ENCODE peak calls at places on chromosomes 5 and 9, in six cellular contexts. W is PC-3, H is neural progenitor cell, V is GM23338, C is MM.1S, I is HCT116. Z is an unnamed sample.

GRCh38 chr9:136354592-136355085 is 8.9 kb downstream of the DNLZ start:
- DNase-seq in W (peak), H (no peak), V (no peak), C (no peak), I (no peak), Z (peak)

GRCh38 chr9:2220036-2220435 is 204.9 kb downstream of the SMARCA2 start:
- DNase-seq in W (peak), H (no peak), V (no peak), C (no peak), I (no peak), Z (no peak)

GRCh38 chr5:86631165-86631564 is 13.4 kb downstream of the COX7C start:
- DNase-seq in W (no peak), H (no peak), V (no peak), C (no peak), I (no peak), Z (no peak)

GRCh38 chr5:97918614-97919013 is 735.6 kb upstream of the RIOK2 start:
- DNase-seq in W (no peak), H (no peak), V (no peak), C (no peak), I (no peak), Z (no peak)

GRCh38 chr9:19231126-19232035 is 888 bp downstream of the DENND4C start:
- DNase-seq in W (peak), H (peak), V (peak), C (peak), I (no peak), Z (peak)

GRCh38 chr5:81247441-81247972 is 14.4 kb downstream of the CKMT2 start:
- DNase-seq in W (peak), H (peak), V (no peak), C (no peak), I (peak), Z (no peak)

GRCh38 chr5:66742083-66742895 is 146.1 kb downstream of the MAST4 start:
- DNase-seq in W (no peak), H (peak), V (peak), C (no peak), I (peak), Z (no peak)

GRCh38 chr5:95759634-95760033 is 28.5 kb downstream of the RHOBTB3 start:
- DNase-seq in W (peak), H (no peak), V (no peak), C (no peak), I (no peak), Z (peak)

GRCh38 chr5:41418220-41419031 is 92.0 kb downstream of the PLCXD3 start:
- DNase-seq in W (peak), H (peak), V (peak), C (no peak), I (no peak), Z (no peak)

GRCh38 chr5:112316731-112317130 is 102.3 kb downstream of the EPB41L4A start:
- DNase-seq in W (no peak), H (no peak), V (no peak), C (no peak), I (no peak), Z (no peak)

GRCh38 chr9:32487981-32488380 is 38.0 kb downstream of the RIGI start:
- DNase-seq in W (no peak), H (no peak), V (no peak), C (no peak), I (no peak), Z (no peak)

GRCh38 chr9:87556039-87556438 is 58.4 kb downstream of the DAPK1 start:
- DNase-seq in W (no peak), H (no peak), V (no peak), C (peak), I (no peak), Z (no peak)

GRCh38 chr5:73122875-73123810 is 2.8 kb downstream of the TMEM171 start:
- DNase-seq in W (peak), H (peak), V (peak), C (no peak), I (no peak), Z (no peak)

GRCh38 chr5:144103611-144104010 is 66.8 kb downstream of the YIPF5 start:
- DNase-seq in W (no peak), H (no peak), V (no peak), C (no peak), I (no peak), Z (no peak)

GRCh38 chr9:95435074-95435728 is 81.6 kb downstream of the PTCH1 start:
- DNase-seq in W (no peak), H (no peak), V (no peak), C (no peak), I (no peak), Z (no peak)

GRCh38 chr5:26807231-26808199 is 230.9 kb downstream of the CDH9 start:
- DNase-seq in W (no peak), H (no peak), V (peak), C (no peak), I (no peak), Z (no peak)

GRCh38 chr5:168364151-168364661 is 72.8 kb downstream of the WWC1 start:
- DNase-seq in W (peak), H (no peak), V (no peak), C (no peak), I (peak), Z (no peak)

GRCh38 chr9:93468763-93469456 is 15.5 kb upstream of the FAM120AOS start:
- DNase-seq in W (no peak), H (peak), V (no peak), C (no peak), I (no peak), Z (peak)

GRCh38 chr9:91771027-91771426 is 179.0 kb downstream of the ROR2 start:
- DNase-seq in W (peak), H (peak), V (peak), C (no peak), I (no peak), Z (peak)

GRCh38 chr9:137240321-137240840 is 706 bp upstream of the TUBB4B start:
- DNase-seq in W (peak), H (peak), V (no peak), C (peak), I (no peak), Z (peak)

GRCh38 chr5:138666226-138666742 is 86.9 kb upstream of the CTNNA1 start:
- DNase-seq in W (no peak), H (no peak), V (no peak), C (no peak), I (no peak), Z (no peak)

GRCh38 chr5:142746532-142746931 is 23.6 kb upstream of the ARHGAP26 start:
- DNase-seq in W (no peak), H (no peak), V (no peak), C (no peak), I (no peak), Z (no peak)

GRCh38 chr9:124214596-124215550 is 42.9 kb upstream of the NEK6 start:
- DNase-seq in W (no peak), H (no peak), V (no peak), C (no peak), I (no peak), Z (no peak)

GRCh38 chr9:96219615-96220257 is 82.2 kb downstream of the HSD17B3 start:
- DNase-seq in W (no peak), H (peak), V (peak), C (no peak), I (no peak), Z (peak)

GRCh38 chr5:32828492-32828891 is 117.4 kb downstream of the NPR3 start:
- DNase-seq in W (peak), H (no peak), V (no peak), C (no peak), I (no peak), Z (no peak)

GRCh38 chr5:62260510-62260909 is 45.5 kb upstream of the KIF2A start:
- DNase-seq in W (no peak), H (no peak), V (no peak), C (peak), I (no peak), Z (no peak)

GRCh38 chr5:84524491-84524890 is 139.8 kb upstream of the EDIL3 start:
- DNase-seq in W (no peak), H (no peak), V (no peak), C (no peak), I (no peak), Z (no peak)

DNA sequence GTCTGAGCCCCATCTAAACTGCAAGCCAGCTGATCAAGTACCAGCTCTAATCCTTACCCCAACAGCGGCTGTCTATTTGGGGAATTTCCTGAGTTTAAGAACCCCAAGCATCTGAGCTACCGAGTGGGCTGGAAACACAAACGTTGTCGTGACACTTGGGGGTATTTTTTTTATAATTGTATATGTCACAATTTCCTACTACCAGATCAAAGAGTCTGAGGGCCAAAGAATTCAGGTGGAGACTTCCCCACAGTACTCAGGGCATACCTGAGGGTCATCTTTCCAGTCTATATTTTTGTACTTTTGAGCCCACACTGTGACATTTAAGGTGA is 42.8 kb downstream of the PTTG1 start:
- DNase-seq in W (no peak), H (no peak), V (no peak), C (no peak), I (no peak), Z (no peak)
- H3K4me2 ChIP-seq in W (peak), H (no peak), V (no peak), C (no peak), I (no peak), Z (no peak)

DNA sequence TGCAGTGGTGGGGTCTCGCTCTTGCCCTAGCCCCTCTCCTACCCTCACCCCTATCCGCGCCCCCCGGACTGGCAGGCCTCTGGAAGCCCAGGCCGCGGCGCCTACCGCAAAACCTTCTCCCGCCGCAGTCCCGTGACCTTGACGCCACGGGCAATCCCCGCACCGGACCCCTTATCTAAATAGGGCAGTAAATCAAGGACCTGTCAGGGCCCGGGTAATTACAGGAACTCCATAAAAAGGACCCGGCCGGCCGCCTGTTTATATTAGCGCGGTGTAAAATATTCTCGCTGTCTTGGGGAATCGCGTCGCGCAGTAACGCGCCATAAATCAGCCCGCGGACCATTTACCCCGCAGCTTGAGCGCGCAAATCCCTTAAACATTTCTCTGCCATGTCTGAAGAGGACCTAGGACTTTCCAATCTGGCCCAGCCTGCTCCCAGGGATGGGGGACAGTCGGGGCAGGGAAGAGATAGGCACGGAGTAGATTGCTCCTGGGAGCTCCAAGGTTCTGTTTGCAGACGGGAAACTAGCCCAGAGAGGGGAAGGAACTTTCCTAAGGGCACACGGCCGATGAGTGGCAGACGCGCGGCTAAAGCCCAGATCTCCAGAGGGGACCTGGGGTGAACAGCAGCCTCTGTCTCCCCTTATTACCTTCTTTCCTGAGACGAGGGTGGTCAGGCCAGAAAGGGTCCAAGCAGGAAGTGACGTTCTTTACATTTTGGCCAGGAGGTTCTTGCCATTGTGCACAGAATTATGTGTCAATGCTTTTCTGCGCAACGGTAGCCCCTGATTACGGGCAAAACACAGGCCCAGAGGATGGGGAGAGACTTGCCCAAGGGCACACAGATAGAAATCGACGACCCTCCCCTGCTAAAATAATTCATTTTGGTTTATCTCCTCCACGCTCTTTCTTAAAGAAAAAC is 4.8 kb upstream of the HAND1 start:
- DNase-seq in W (no peak), H (peak), V (peak), C (no peak), I (no peak), Z (peak)
- TF ChIP-seq EZH2 in W (no peak), H (peak), V (peak), C (no peak), I (no peak), Z (peak)

GRCh38 chr9:108761530-108762347 is 94.0 kb downstream of the ACTL7B start:
- DNase-seq in W (peak), H (peak), V (peak), C (peak), I (peak), Z (peak)
- TF ChIP-seq EZH2phosphoT487 in W (no peak), H (no peak), V (no peak), C (no peak), I (no peak), Z (no peak)

GRCh38 chr5:141208478-141208877 is at the start of gene PCDHB12:
- DNase-seq in W (peak), H (peak), V (peak), C (peak), I (no peak), Z (no peak)
- H3K4me2 ChIP-seq in W (no peak), H (no peak), V (peak), C (no peak), I (no peak), Z (no peak)

GRCh38 chr9:34553511-34554021 is 30.8 kb upstream of the ENHO start:
- DNase-seq in W (no peak), H (no peak), V (no peak), C (no peak), I (no peak), Z (no peak)

GRCh38 chr9:34555435-34556230 is 32.8 kb upstream of the ENHO start:
- DNase-seq in W (no peak), H (no peak), V (no peak), C (no peak), I (no peak), Z (no peak)

GRCh38 chr9:34555002-34555348 is 32.2 kb upstream of the ENHO start:
- DNase-seq in W (no peak), H (peak), V (no peak), C (no peak), I (no peak), Z (peak)

GRCh38 chr9:34552986-34553385 is 30.2 kb upstream of the ENHO start:
- DNase-seq in W (no peak), H (no peak), V (no peak), C (no peak), I (no peak), Z (no peak)

DNA sequence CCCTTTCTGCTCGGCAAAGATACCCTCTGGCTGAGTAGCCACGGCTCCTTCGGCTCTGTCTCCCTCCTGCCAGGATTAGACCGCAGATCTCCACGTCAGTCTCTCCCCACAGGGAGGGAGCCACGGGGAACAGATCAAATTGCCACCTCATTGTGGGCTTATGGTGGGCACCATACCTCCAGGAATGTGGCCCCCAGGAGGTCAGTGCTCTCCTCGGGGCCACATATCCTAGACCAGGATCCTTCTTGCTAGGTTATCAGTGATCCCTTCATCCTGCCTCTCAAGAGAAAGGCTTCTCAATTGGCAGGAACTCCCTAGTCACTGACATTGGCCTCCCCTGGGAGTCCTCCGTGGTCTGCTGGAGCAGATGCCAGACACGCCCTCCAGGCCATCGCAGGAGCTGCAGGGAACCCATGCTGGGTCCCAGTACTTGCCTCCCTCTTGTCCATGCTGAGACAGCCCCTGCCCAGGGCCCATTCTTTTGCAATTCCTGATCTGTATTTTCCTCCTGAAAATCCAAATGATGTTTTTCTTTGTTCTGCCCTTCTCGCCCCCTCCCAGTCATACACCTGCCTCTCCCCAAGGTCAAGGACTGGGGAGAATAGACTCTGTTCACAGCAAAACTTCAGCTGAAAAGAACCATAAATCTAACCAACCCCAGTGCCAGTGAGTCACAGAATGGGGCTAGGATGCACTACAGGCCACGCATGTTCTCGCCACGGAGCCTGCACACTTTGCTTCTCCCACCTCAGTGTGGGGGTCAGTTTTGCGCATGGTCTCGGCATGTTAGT is 31.6 kb upstream of the ENHO start:
- DNase-seq in W (no peak), H (no peak), V (no peak), C (no peak), I (no peak), Z (no peak)
- TF ChIP-seq EZH2 in W (no peak), H (no peak), V (no peak), C (no peak), I (no peak), Z (no peak)

GRCh38 chr9:77498891-77499290 is 149.2 kb downstream of the GNA14 start:
- DNase-seq in W (no peak), H (no peak), V (no peak), C (no peak), I (no peak), Z (no peak)
- TF ChIP-seq EZH2phosphoT487 in W (no peak), H (no peak), V (no peak), C (no peak), I (no peak), Z (no peak)

GRCh38 chr9:36671561-36671960 is 98.9 kb downstream of the MELK start:
- DNase-seq in W (no peak), H (no peak), V (no peak), C (no peak), I (no peak), Z (no peak)

GRCh38 chr9:36665387-36665786 is 92.7 kb downstream of the MELK start:
- DNase-seq in W (no peak), H (no peak), V (no peak), C (no peak), I (no peak), Z (no peak)

GRCh38 chr9:36664806-36665205 is 92.1 kb downstream of the MELK start:
- DNase-seq in W (no peak), H (no peak), V (no peak), C (no peak), I (no peak), Z (no peak)

GRCh38 chr9:36665921-36666429 is 93.3 kb downstream of the MELK start:
- DNase-seq in W (no peak), H (no peak), V (no peak), C (peak), I (no peak), Z (no peak)
- H3K4me2 ChIP-seq in W (no peak), H (no peak), V (no peak), C (peak), I (no peak), Z (no peak)

DNA sequence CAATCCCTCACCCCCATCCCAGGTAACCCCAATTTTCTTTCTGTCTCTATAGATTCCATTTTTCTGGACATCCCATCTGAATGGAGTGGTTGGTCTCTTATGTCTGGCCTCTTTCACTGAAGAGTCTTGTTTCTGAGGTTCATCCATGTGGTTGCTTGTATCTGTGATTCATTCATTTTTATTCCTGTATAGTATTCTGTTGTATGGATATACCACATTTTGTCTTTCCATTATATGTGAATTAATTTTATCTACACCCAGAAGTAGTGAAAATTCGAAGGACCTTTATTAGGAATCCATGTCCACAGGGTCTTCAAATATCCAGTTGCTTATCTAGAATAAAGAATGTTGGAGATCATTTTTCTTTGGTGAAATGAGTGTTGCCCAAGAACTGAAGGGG is 207.6 kb upstream of the MSX2 start:
- DNase-seq in W (no peak), H (no peak), V (no peak), C (no peak), I (no peak), Z (no peak)
- TF ChIP-seq EZH2 in W (no peak), H (no peak), V (no peak), C (no peak), I (no peak), Z (no peak)

DNA sequence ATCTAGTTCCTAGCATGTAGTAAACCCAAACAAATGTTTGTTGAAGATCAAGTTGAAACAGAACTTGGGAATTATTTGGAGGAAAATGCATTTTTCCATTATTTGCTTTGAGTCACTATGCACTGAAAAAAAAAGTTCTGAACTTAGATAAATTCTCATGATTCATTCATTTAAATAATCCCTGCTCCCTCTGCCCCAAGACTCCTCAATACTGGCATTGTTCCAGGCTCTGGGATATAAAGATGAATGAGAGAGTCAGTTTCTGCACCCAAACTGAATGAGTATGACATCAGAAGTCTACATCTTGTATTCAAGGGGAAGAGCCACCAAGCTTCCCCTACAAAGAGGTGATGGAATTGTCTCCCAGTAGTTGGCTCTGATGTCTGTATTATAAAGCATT is 123.9 kb downstream of the SEC61B start:
- DNase-seq in W (peak), H (no peak), V (no peak), C (no peak), I (no peak), Z (no peak)
- TF ChIP-seq EZH2phosphoT487 in W (no peak), H (no peak), V (no peak), C (no peak), I (no peak), Z (no peak)

Z was measured in hepatocyte.